ENCODE peak calls at places on chromosome 3, in six cellular contexts. J, M, F, T, H and Y are unnamed samples.

GRCh38 chr3:15892828-15893227 is 95.0 kb upstream of the ANKRD28 start:
- DNase-seq in F (no peak), J (no peak), T (no peak), M (no peak), H (no peak), Y (no peak)

GRCh38 chr3:125401402-125401801 is 26.3 kb upstream of the ZNF148 start:
- DNase-seq in T (peak), H (no peak), M (no peak), J (peak), F (no peak), Y (no peak)

GRCh38 chr3:183244219-183244618 is 8.8 kb upstream of the B3GNT5 start:
- DNase-seq in M (no peak), F (peak), T (no peak), J (peak), H (no peak), Y (peak)

GRCh38 chr3:185586644-185586964 is 509 bp downstream of the SENP2 start:
- DNase-seq in J (no peak), H (no peak), M (no peak), F (peak), T (peak), Y (peak)

GRCh38 chr3:32406481-32407408 is 15.1 kb downstream of the CMTM7 start:
- DNase-seq in F (no peak), M (no peak), J (no peak), T (no peak), H (no peak), Y (no peak)

GRCh38 chr3:26712211-26713026 is 89.8 kb downstream of the LRRC3B start:
- DNase-seq in T (peak), F (peak), M (no peak), J (peak), H (peak), Y (peak)

GRCh38 chr3:65714138-65714537 is 324.6 kb downstream of the MAGI1 start:
- DNase-seq in T (no peak), M (no peak), H (no peak), J (no peak), F (peak), Y (no peak)

GRCh38 chr3:131705558-131706051 is 202.8 kb upstream of the MRPL3 start:
- DNase-seq in M (no peak), J (peak), H (no peak), F (no peak), T (no peak), Y (no peak)

GRCh38 chr3:141231923-141232861 is 567 bp downstream of the PXYLP1 start:
- DNase-seq in J (peak), F (peak), T (no peak), H (peak), M (peak), Y (no peak)

GRCh38 chr3:31379598-31379997 is 153.1 kb upstream of the STT3B start:
- DNase-seq in M (no peak), T (no peak), F (no peak), H (no peak), J (no peak), Y (no peak)

GRCh38 chr3:134477938-134478337 is 7.8 kb downstream of the ANAPC13 start:
- DNase-seq in J (peak), M (no peak), H (no peak), T (no peak), F (no peak), Y (no peak)